ENCODE peak calls at places on chromosomes 13 and 19, in five cellular contexts. One of them, this sample, is unnamed.

GRCh38 chr13:93698016-93698613 is 471.5 kb downstream of the GPC6 start:
- DNase-seq in colonic mucosa: no peak
- DNase-seq in small intestine: no peak
- DNase-seq in IMR-90: no peak
- DNase-seq in mucosa of descending colon: no peak
- DNase-seq in this sample: no peak

GRCh38 chr13:98325724-98326123 is 148.7 kb upstream of the RNF113B start:
- DNase-seq in IMR-90: no peak
- DNase-seq in colonic mucosa: no peak
- DNase-seq in small intestine: no peak
- DNase-seq in mucosa of descending colon: no peak
- DNase-seq in this sample: no peak

GRCh38 chr13:93230466-93230865 is 3.9 kb downstream of the GPC6 start:
- DNase-seq in IMR-90: peak; percentile 89
- DNase-seq in mucosa of descending colon: no peak
- DNase-seq in colonic mucosa: no peak
- DNase-seq in small intestine: no peak
- DNase-seq in this sample: no peak

GRCh38 chr13:34011552-34012085 is 193.7 kb downstream of the RFC3 start:
- DNase-seq in IMR-90: no peak
- DNase-seq in small intestine: no peak
- DNase-seq in mucosa of descending colon: no peak
- DNase-seq in colonic mucosa: no peak
- DNase-seq in this sample: no peak

GRCh38 chr19:31066385-31066784 is 282.9 kb downstream of the TSHZ3 start:
- DNase-seq in IMR-90: peak; percentile 78
- DNase-seq in mucosa of descending colon: no peak
- DNase-seq in small intestine: no peak
- DNase-seq in colonic mucosa: no peak
- DNase-seq in this sample: no peak

GRCh38 chr19:53467138-53467502 is 413 bp upstream of the ZNF813 start:
- DNase-seq in IMR-90: no peak
- DNase-seq in small intestine: no peak
- DNase-seq in mucosa of descending colon: peak; percentile 53
- DNase-seq in colonic mucosa: no peak
- DNase-seq in this sample: peak; percentile 62

GRCh38 chr13:44197791-44198770 is 175.5 kb upstream of the SERP2 start:
- DNase-seq in colonic mucosa: no peak
- DNase-seq in mucosa of descending colon: no peak
- DNase-seq in small intestine: no peak
- DNase-seq in IMR-90: peak; percentile 17
- DNase-seq in this sample: no peak

GRCh38 chr13:38537026-38537425 is 149.9 kb upstream of the FREM2 start:
- DNase-seq in IMR-90: no peak
- DNase-seq in small intestine: no peak
- DNase-seq in mucosa of descending colon: no peak
- DNase-seq in colonic mucosa: no peak
- DNase-seq in this sample: no peak

GRCh38 chr19:51884713-51885112 is 3.0 kb downstream of the ZNF577 start:
- DNase-seq in small intestine: no peak
- DNase-seq in colonic mucosa: no peak
- DNase-seq in IMR-90: no peak
- DNase-seq in mucosa of descending colon: no peak
- DNase-seq in this sample: no peak
- H3K9me3 ChIP-seq in small intestine: peaks cover 13% of the 10 kb centered on the region
- H3K9me3 ChIP-seq in colonic mucosa: no peaks in the 10 kb centered on the region
- H3K9me3 ChIP-seq in IMR-90: peaks cover 6% of the 10 kb centered on the region
- H3K9me3 ChIP-seq in mucosa of descending colon: peaks cover 94% of the 10 kb centered on the region
- H3K9me3 ChIP-seq in this sample: peaks cover 25% of the 10 kb centered on the region

DNA sequence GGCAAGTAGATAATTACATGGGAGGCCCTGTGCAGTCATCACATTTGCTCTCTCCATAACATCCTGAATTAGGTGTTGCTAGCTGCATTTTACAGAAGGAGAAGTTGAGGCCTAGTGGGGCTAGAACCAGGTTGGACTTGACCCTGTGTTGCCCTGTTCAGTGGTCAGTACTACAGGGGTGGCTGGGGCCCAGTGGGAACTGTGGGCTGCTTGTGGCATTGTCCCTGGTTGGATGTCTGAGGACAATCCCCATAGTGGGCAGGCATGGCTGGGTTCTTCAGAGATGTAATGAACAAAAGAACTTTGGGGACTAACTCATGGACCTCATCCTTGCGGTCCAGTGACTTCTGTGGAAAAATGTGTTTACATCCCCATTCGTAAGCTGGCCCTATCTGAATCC is 38.9 kb downstream of the MTUS2 start:
- DNase-seq in small intestine: no peak
- DNase-seq in colonic mucosa: no peak
- DNase-seq in IMR-90: no peak
- DNase-seq in mucosa of descending colon: no peak
- DNase-seq in this sample: no peak
- H3K9me3 ChIP-seq in small intestine: no peaks in the 10 kb centered on the region
- H3K9me3 ChIP-seq in colonic mucosa: no peaks in the 10 kb centered on the region
- H3K9me3 ChIP-seq in IMR-90: no peaks in the 10 kb centered on the region
- H3K9me3 ChIP-seq in mucosa of descending colon: no peaks in the 10 kb centered on the region
- H3K9me3 ChIP-seq in this sample: no peaks in the 10 kb centered on the region

DNA sequence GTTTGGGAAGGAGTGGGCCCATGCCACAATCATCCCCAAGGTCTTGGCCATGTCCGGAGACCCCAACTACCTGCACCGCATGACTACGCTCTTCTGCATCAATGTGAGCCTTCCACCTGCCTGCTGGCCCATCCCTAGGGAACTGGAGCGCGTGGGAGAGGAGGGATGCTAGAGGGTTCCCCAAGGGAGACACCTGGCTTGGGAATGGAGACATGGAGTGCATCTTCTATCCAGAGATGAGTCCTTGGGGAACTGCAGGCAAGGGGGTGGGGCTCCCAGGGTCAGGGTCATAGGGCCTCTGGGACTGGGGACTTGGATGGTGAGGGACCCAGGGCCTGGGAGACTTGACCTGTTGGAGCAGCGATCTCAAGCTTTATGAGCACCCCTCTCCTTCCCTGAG is 31.2 kb downstream of the PPP2R1A start:
- DNase-seq in mucosa of descending colon: no peak
- DNase-seq in small intestine: no peak
- DNase-seq in colonic mucosa: no peak
- DNase-seq in IMR-90: no peak
- DNase-seq in this sample: no peak
- H3K9me3 ChIP-seq in mucosa of descending colon: no peaks in the 10 kb centered on the region
- H3K9me3 ChIP-seq in small intestine: no peaks in the 10 kb centered on the region
- H3K9me3 ChIP-seq in colonic mucosa: no peaks in the 10 kb centered on the region
- H3K9me3 ChIP-seq in IMR-90: no peaks in the 10 kb centered on the region
- H3K9me3 ChIP-seq in this sample: no peaks in the 10 kb centered on the region

GRCh38 chr13:112154301-112155060 is 87.5 kb downstream of the SOX1 start:
- DNase-seq in small intestine: no peak
- DNase-seq in colonic mucosa: no peak
- DNase-seq in mucosa of descending colon: no peak
- DNase-seq in IMR-90: no peak
- DNase-seq in this sample: no peak
- H3K9me3 ChIP-seq in small intestine: no peaks in the 10 kb centered on the region
- H3K9me3 ChIP-seq in colonic mucosa: no peaks in the 10 kb centered on the region
- H3K9me3 ChIP-seq in mucosa of descending colon: no peaks in the 10 kb centered on the region
- H3K9me3 ChIP-seq in IMR-90: peaks cover 43% of the 10 kb centered on the region
- H3K9me3 ChIP-seq in this sample: peaks cover 6% of the 10 kb centered on the region

GRCh38 chr19:2050991-2051770 is at the start of gene MKNK2:
- DNase-seq in colonic mucosa: peak; percentile 94
- DNase-seq in mucosa of descending colon: peak; percentile 96
- DNase-seq in IMR-90: peak; percentile 79
- DNase-seq in small intestine: peak; percentile 89
- DNase-seq in this sample: peak; percentile 96

GRCh38 chr19:2054763-2055162 is 3.7 kb upstream of the MKNK2 start:
- DNase-seq in small intestine: peak; percentile 55
- DNase-seq in mucosa of descending colon: peak; percentile 83
- DNase-seq in IMR-90: no peak
- DNase-seq in colonic mucosa: peak; percentile 84
- DNase-seq in this sample: no peak

GRCh38 chr19:2055871-2056809 is 5.1 kb upstream of the MKNK2 start:
- DNase-seq in colonic mucosa: peak; percentile 73
- DNase-seq in IMR-90: peak; percentile 64
- DNase-seq in small intestine: peak; percentile 55
- DNase-seq in mucosa of descending colon: peak; percentile 68
- DNase-seq in this sample: peak; percentile 92

GRCh38 chr19:2051771-2052704 is 994 bp upstream of the MKNK2 start:
- DNase-seq in IMR-90: no peak
- DNase-seq in small intestine: peak; percentile 56
- DNase-seq in colonic mucosa: peak; percentile 78
- DNase-seq in mucosa of descending colon: peak; percentile 73
- DNase-seq in this sample: peak; percentile 92

GRCh38 chr19:2053601-2054389 is 2.8 kb upstream of the MKNK2 start:
- DNase-seq in small intestine: no peak
- DNase-seq in IMR-90: peak; percentile 23
- DNase-seq in mucosa of descending colon: peak; percentile 75
- DNase-seq in colonic mucosa: peak; percentile 68
- DNase-seq in this sample: peak; percentile 93
- H3K9me3 ChIP-seq in small intestine: no peaks in the 10 kb centered on the region
- H3K9me3 ChIP-seq in IMR-90: no peaks in the 10 kb centered on the region
- H3K9me3 ChIP-seq in mucosa of descending colon: no peaks in the 10 kb centered on the region
- H3K9me3 ChIP-seq in colonic mucosa: no peaks in the 10 kb centered on the region
- H3K9me3 ChIP-seq in this sample: no peaks in the 10 kb centered on the region

GRCh38 chr19:56637976-56638555 is 4.9 kb upstream of the SMIM17 start:
- DNase-seq in mucosa of descending colon: peak; percentile 38
- DNase-seq in IMR-90: peak; percentile 65
- DNase-seq in colonic mucosa: peak; percentile 58
- DNase-seq in small intestine: peak; percentile 1
- DNase-seq in this sample: no peak
- H3K9me3 ChIP-seq in mucosa of descending colon: peaks cover 93% of the 10 kb centered on the region
- H3K9me3 ChIP-seq in IMR-90: peaks cover 24% of the 10 kb centered on the region
- H3K9me3 ChIP-seq in colonic mucosa: no peaks in the 10 kb centered on the region
- H3K9me3 ChIP-seq in small intestine: peaks cover 9% of the 10 kb centered on the region
- H3K9me3 ChIP-seq in this sample: peaks cover 7% of the 10 kb centered on the region

GRCh38 chr13:32617112-32617511 is 30.9 kb downstream of the PDS5B start:
- DNase-seq in small intestine: no peak
- DNase-seq in colonic mucosa: no peak
- DNase-seq in mucosa of descending colon: no peak
- DNase-seq in IMR-90: no peak
- DNase-seq in this sample: no peak
- H3K9me3 ChIP-seq in small intestine: no peaks in the 10 kb centered on the region
- H3K9me3 ChIP-seq in colonic mucosa: no peaks in the 10 kb centered on the region
- H3K9me3 ChIP-seq in mucosa of descending colon: peaks cover 5% of the 10 kb centered on the region
- H3K9me3 ChIP-seq in IMR-90: no peaks in the 10 kb centered on the region
- H3K9me3 ChIP-seq in this sample: no peaks in the 10 kb centered on the region

DNA sequence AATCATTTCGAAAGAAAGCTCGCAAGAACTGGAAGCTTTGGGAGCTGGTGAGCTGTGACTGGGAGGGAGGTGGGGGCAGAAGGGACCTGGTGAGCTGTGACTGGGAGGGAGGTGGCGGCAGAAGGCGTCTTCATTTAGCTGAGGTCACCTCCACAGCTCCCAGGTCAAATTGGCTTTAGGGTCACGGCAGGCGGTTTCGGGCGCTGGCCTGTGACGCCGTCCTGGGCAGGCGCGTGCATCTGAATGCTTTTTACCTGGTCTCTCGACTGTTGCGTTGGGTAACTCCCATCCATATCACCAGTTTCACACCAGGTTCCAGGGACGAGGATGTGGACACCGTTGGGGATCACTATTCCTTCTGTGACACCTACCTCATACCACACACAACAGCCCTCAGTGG is 29.2 kb downstream of the C2CD4C start:
- DNase-seq in small intestine: no peak
- DNase-seq in IMR-90: no peak
- DNase-seq in mucosa of descending colon: no peak
- DNase-seq in colonic mucosa: no peak
- DNase-seq in this sample: no peak
- H3K9me3 ChIP-seq in small intestine: no peaks in the 10 kb centered on the region
- H3K9me3 ChIP-seq in IMR-90: no peaks in the 10 kb centered on the region
- H3K9me3 ChIP-seq in mucosa of descending colon: no peaks in the 10 kb centered on the region
- H3K9me3 ChIP-seq in colonic mucosa: no peaks in the 10 kb centered on the region
- H3K9me3 ChIP-seq in this sample: no peaks in the 10 kb centered on the region

This sample was measured in sigmoid colon.